ENCODE peak calls at places on chromosomes 13 and 19, in nine cellular contexts. I is MCF 10A; X is HEK293T; T is small intestine; S is kidney epithelial cell; O is fibroblast of mammary gland; U is NCI-H774; H is astrocyte of the cerebellum; D is CD4-positive, alpha-beta memory T cell. Y is an unnamed sample.

GRCh38 chr13:103140001-103140671 is 73.9 kb upstream of the SLC10A2 start:
- DNase-seq in U (no peak), O (peak), S (no peak), T (peak), I (peak), X (peak), H (no peak), D (no peak), Y (no peak)

GRCh38 chr13:107625648-107626047 is 589.7 kb downstream of the LIG4 start:
- DNase-seq in T (no peak), S (no peak), H (no peak), X (no peak), D (no peak), O (no peak), I (no peak), U (no peak), Y (no peak)

GRCh38 chr13:36344173-36344572 is 2.0 kb downstream of the SPART start:
- DNase-seq in I (peak), H (no peak), O (peak), D (no peak), U (no peak), X (no peak), T (no peak), S (no peak), Y (no peak)

GRCh38 chr13:59461411-59461810 is 702.3 kb downstream of the DIAPH3 start:
- DNase-seq in S (no peak), U (no peak), H (no peak), T (no peak), X (no peak), I (no peak), O (no peak), D (no peak), Y (no peak)

GRCh38 chr19:18764591-18765051 is 26.5 kb downstream of the COMP start:
- DNase-seq in H (no peak), T (no peak), U (no peak), S (no peak), D (peak), X (no peak), I (no peak), O (peak), Y (no peak)

GRCh38 chr19:5718579-5719273 is 1.2 kb downstream of the LONP1 start:
- DNase-seq in T (no peak), S (peak), D (peak), U (no peak), X (no peak), H (peak), I (peak), O (peak), Y (no peak)

GRCh38 chr19:343941-344624 is 513 bp downstream of the MIER2 start:
- DNase-seq in I (no peak), H (no peak), O (no peak), T (peak), X (peak), D (no peak), S (no peak), U (peak), Y (no peak)

GRCh38 chr19:2047449-2048103 is 3.5 kb downstream of the MKNK2 start:
- DNase-seq in O (peak), T (peak), X (no peak), I (peak), S (no peak), D (peak), U (no peak), H (no peak), Y (no peak)

GRCh38 chr19:54674021-54674617 is 11.3 kb downstream of the LILRB4 start:
- DNase-seq in H (no peak), X (no peak), U (peak), S (no peak), D (no peak), T (peak), O (peak), I (peak), Y (no peak)

GRCh38 chr13:20969182-20969581 is 66.6 kb upstream of the XPO4 start:
- DNase-seq in S (no peak), D (no peak), U (no peak), I (peak), H (no peak), X (no peak), T (no peak), O (peak), Y (no peak)

GRCh38 chr19:4580021-4580901 is 20.8 kb upstream of the SEMA6B start:
- DNase-seq in T (no peak), I (no peak), H (no peak), S (no peak), X (no peak), D (no peak), U (no peak), O (no peak), Y (no peak)

GRCh38 chr13:97855570-97855970 is 97.9 kb upstream of the IPO5 start:
- DNase-seq in D (no peak), S (peak), I (peak), U (peak), T (peak), H (peak), X (peak), O (peak), Y (peak)

GRCh38 chr19:6067975-6068374 is 42.3 kb downstream of the RFX2 start:
- DNase-seq in H (no peak), X (no peak), D (no peak), U (no peak), I (no peak), T (no peak), O (no peak), S (no peak), Y (no peak)

GRCh38 chr19:46537136-46538097 is 41.8 kb upstream of the PNMA8B start:
- DNase-seq in I (peak), S (no peak), H (peak), D (no peak), U (no peak), X (peak), T (peak), O (peak), Y (no peak)

GRCh38 chr19:38684078-38684861 is 36.8 kb downstream of the ACTN4 start:
- DNase-seq in D (peak), O (peak), T (peak), U (no peak), S (no peak), I (peak), X (peak), H (peak), Y (no peak)

GRCh38 chr19:22144394-22144793 is 52.4 kb downstream of the ZNF676 start:
- DNase-seq in X (no peak), I (peak), O (peak), T (no peak), S (no peak), U (no peak), H (no peak), D (peak), Y (no peak)

GRCh38 chr13:74889321-74889720 is 592.6 kb downstream of the TBC1D4 start:
- DNase-seq in T (no peak), I (peak), O (peak), U (no peak), X (no peak), S (no peak), H (no peak), D (no peak), Y (no peak)

GRCh38 chr19:38877781-38878574 is at the start of gene RINL:
- DNase-seq in H (no peak), D (peak), X (no peak), T (peak), I (no peak), S (no peak), O (no peak), U (peak), Y (no peak)

GRCh38 chr19:41456342-41456918 is 13.5 kb downstream of the ERICH4 start:
- DNase-seq in O (peak), D (no peak), H (no peak), X (no peak), U (no peak), T (no peak), S (no peak), I (peak), Y (no peak)

GRCh38 chr13:44302948-44303575 is 70.6 kb upstream of the SERP2 start:
- DNase-seq in X (no peak), I (no peak), U (no peak), S (no peak), T (no peak), H (no peak), D (no peak), O (peak), Y (no peak)

GRCh38 chr13:65112123-65113075 is 2117.7 kb downstream of the PCDH9 start:
- DNase-seq in X (no peak), S (no peak), O (no peak), D (no peak), U (no peak), I (no peak), H (peak), T (no peak), Y (no peak)

GRCh38 chr13:99339230-99339721 is 32.1 kb upstream of the GPR183 start:
- DNase-seq in I (no peak), D (no peak), U (no peak), X (no peak), H (no peak), O (no peak), T (no peak), S (no peak), Y (no peak)

GRCh38 chr19:532578-533484 is 1.3 kb downstream of the CDC34 start:
- DNase-seq in T (peak), D (peak), U (no peak), O (peak), H (peak), X (no peak), S (no peak), I (peak), Y (no peak)

GRCh38 chr13:99332456-99332855 is 25.3 kb upstream of the GPR183 start:
- DNase-seq in U (no peak), O (no peak), T (no peak), D (no peak), I (no peak), H (no peak), X (no peak), S (no peak), Y (no peak)